ENCODE peak calls at places on chromosomes 12 and 14, in ten cellular contexts. M is tibial artery; R is brain microvascular endothelial cell; K is substantia nigra; D is left ventricle myocardium inferior; P is GM23338; F is CD4-positive, alpha-beta T cell; T is right atrium auricular region; O is right cardiac atrium; Y is fibroblast of lung. X is an unnamed sample.

GRCh38 chr12:120010661-120011230 is 21.7 kb downstream of the BICDL1 start:
- DNase-seq in D (no peak), T (no peak), O (no peak), M (no peak), R (no peak), P (no peak), Y (no peak), F (no peak), K (no peak), X (no peak)

GRCh38 chr14:51458563-51458955 is 193.2 kb upstream of the FRMD6 start:
- DNase-seq in O (no peak), P (no peak), Y (peak; percentile 98), D (no peak), K (no peak), T (no peak), R (peak; percentile 89), M (no peak), F (no peak), X (no peak)

GRCh38 chr14:92105845-92106094 is 612 bp downstream of the ATXN3 start:
- DNase-seq in D (peak; percentile 63), R (peak; percentile 33), K (peak; percentile 22), T (peak; percentile 75), M (peak; percentile 74), Y (peak; percentile 55), O (peak; percentile 84), F (no peak), P (no peak), X (no peak)

GRCh38 chr14:85415015-85415712 is 114.8 kb upstream of the FLRT2 start:
- DNase-seq in P (peak; percentile 61), R (peak; percentile 98), D (peak; percentile 15), T (peak; percentile 75), K (no peak), Y (peak; percentile 96), O (peak; percentile 38), M (peak; percentile 38), F (no peak), X (no peak)

GRCh38 chr14:51859136-51859535 is 1.3 kb upstream of the GNG2 start:
- DNase-seq in O (no peak), F (no peak), D (no peak), R (no peak), K (no peak), Y (peak; percentile 39), M (no peak), T (no peak), P (no peak), X (no peak)

GRCh38 chr12:120686151-120686689 is 729 bp upstream of the MLEC start:
- DNase-seq in T (peak; percentile 98), O (peak; percentile 99), D (peak; percentile 98), M (peak; percentile 97), K (peak; percentile 99), F (peak; percentile 92), P (peak; percentile 100), R (peak; percentile 95), Y (peak; percentile 95), X (peak; percentile 98)

GRCh38 chr12:100591979-100592378 is 18.5 kb downstream of the GAS2L3 start:
- DNase-seq in O (no peak), R (no peak), F (no peak), M (no peak), D (no peak), P (no peak), Y (no peak), K (no peak), T (no peak), X (no peak)

GRCh38 chr12:6699989-6700645 is 498 bp downstream of the PIANP start:
- DNase-seq in T (no peak), D (no peak), M (no peak), R (no peak), O (no peak), F (no peak), K (no peak), P (peak; percentile 72), Y (no peak), X (no peak)

GRCh38 chr12:131694116-131694838 is 16.6 kb upstream of the SFSWAP start:
- DNase-seq in D (no peak), Y (no peak), F (no peak), M (no peak), R (no peak), T (no peak), K (no peak), P (no peak), O (no peak), X (peak; percentile 30)

GRCh38 chr12:52130695-52131094 is 51.2 kb downstream of the SMIM41 start:
- DNase-seq in O (no peak), F (no peak), P (peak; percentile 46), R (no peak), M (no peak), D (peak; percentile 13), T (no peak), Y (no peak), K (no peak), X (no peak)

GRCh38 chr12:125143491-125143890 is 78.3 kb downstream of the AACS start:
- DNase-seq in D (peak; percentile 78), M (no peak), R (peak; percentile 21), O (peak; percentile 84), Y (peak; percentile 24), P (no peak), K (no peak), T (peak; percentile 64), F (no peak), X (no peak)

GRCh38 chr12:127150028-127150427 is 1116.9 kb upstream of the TMEM132C start:
- DNase-seq in P (no peak), K (no peak), D (no peak), F (no peak), O (no peak), Y (no peak), T (no peak), M (no peak), R (no peak), X (no peak)

GRCh38 chr12:224330-224729 is 10.4 kb upstream of the SLC6A12 start:
- DNase-seq in O (no peak), P (no peak), Y (no peak), K (no peak), F (no peak), M (peak; percentile 11), T (no peak), R (no peak), D (no peak), X (no peak)

GRCh38 chr12:114913871-114914801 is 230.2 kb upstream of the TBX3 start:
- DNase-seq in D (no peak), M (no peak), F (no peak), R (no peak), T (no peak), K (no peak), O (no peak), Y (peak; percentile 63), P (no peak), X (no peak)

DNA sequence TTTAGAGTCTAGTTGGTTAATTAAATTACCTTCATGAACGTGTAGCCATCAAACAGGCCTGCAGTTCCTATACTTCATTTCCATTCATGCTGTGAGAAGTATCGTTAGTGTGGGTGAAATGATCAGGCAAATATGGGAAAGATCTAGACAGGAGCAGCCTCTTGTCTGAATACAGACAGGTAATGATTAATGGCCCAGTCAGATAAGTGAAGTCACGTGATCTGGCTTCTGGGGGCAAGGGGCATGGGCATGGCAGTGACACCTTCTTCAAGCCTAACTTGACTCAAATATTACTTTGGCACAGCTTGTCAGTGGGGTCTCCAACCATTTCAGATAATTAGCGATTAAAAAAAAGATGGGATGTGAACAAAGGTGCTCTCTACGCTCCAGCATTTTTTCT is 17.9 kb downstream of the GUCY2C start:
- DNase-seq in O (no peak), D (no peak), Y (no peak), F (no peak), K (no peak), T (no peak), M (no peak), P (no peak), R (no peak), X (no peak)
- H3K27ac ChIP-seq in O (no peak overlapping the region), D (no peak overlapping the region), Y (no peak overlapping the region), F (no peak overlapping the region), K (no peak overlapping the region), T (no peak overlapping the region), M (no peak overlapping the region), P (no peak overlapping the region), R (no peak overlapping the region), X (no peak overlapping the region)

GRCh38 chr12:93570552-93571359 is 1.7 kb upstream of the SOCS2 start:
- DNase-seq in D (peak; percentile 95), F (peak; percentile 65), P (peak; percentile 97), Y (peak; percentile 92), K (peak; percentile 88), O (peak; percentile 98), T (peak; percentile 97), R (peak; percentile 91), M (peak; percentile 91), X (peak; percentile 95)

GRCh38 chr12:93569656-93570551 is 2.6 kb upstream of the SOCS2 start:
- DNase-seq in O (peak; percentile 94), D (peak; percentile 89), F (peak; percentile 49), M (peak; percentile 78), T (peak; percentile 87), K (peak; percentile 72), P (peak; percentile 97), R (peak; percentile 79), Y (peak; percentile 76), X (peak; percentile 82)

GRCh38 chr12:93572712-93573551 is 457 bp downstream of the SOCS2 start:
- DNase-seq in F (peak; percentile 16), P (peak; percentile 79), M (peak; percentile 29), Y (peak; percentile 56), T (no peak), R (no peak), D (peak; percentile 32), O (peak; percentile 77), K (peak; percentile 3), X (peak; percentile 26)

GRCh38 chr12:93571854-93572711 is at the start of gene SOCS2:
- DNase-seq in Y (peak; percentile 39), M (peak; percentile 22), P (peak; percentile 77), T (no peak), D (peak; percentile 38), F (peak; percentile 10), K (no peak), R (no peak), O (peak; percentile 80), X (no peak)

GRCh38 chr12:93571360-93571853 is 1.1 kb upstream of the SOCS2 start:
- DNase-seq in K (peak; percentile 30), D (peak; percentile 78), Y (peak; percentile 51), F (peak; percentile 44), O (peak; percentile 92), M (peak; percentile 45), T (peak; percentile 75), R (peak; percentile 42), P (peak; percentile 85), X (no peak)
- H3K27ac ChIP-seq in K (peak overlapping the region; percentile 35), D (peak overlapping the region; percentile 97), Y (peak overlapping the region; percentile 78), F (peak overlapping the region; percentile 67), O (peak overlapping the region; percentile 93), M (peak overlapping the region; percentile 86), T (peak overlapping the region; percentile 88), R (peak overlapping the region; percentile 60), P (peak overlapping the region; percentile 76), X (peak overlapping the region; percentile 58)

DNA sequence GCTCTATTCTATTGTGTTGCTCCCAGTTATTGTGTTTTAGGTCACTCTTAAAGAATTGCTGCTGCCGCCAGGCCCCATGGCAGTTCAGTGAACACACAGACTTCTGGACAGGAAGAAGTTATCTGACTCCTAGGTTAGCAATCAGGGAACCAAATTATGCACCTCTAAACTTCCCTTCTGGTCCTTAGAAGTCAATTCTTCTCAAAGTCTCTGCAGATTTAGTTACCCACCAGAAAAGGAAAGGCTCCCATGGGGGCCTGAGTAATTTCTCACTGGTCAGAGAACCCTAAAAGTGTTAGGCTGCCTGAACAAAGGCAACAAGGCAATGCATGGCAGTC is 10.0 kb downstream of the EMP1 start:
- DNase-seq in Y (no peak), T (no peak), D (no peak), F (no peak), P (no peak), M (no peak), R (no peak), K (no peak), O (no peak), X (no peak)
- H3K27ac ChIP-seq in Y (peak overlapping the region; percentile 89), T (peak overlapping the region; percentile 16), D (peak overlapping the region; percentile 64), F (no peak overlapping the region), P (no peak overlapping the region), M (no peak overlapping the region), R (peak overlapping the region; percentile 83), K (no peak overlapping the region), O (no peak overlapping the region), X (no peak overlapping the region)

GRCh38 chr12:103588680-103589079 is 1.6 kb downstream of the STAB2 start:
- DNase-seq in D (no peak), K (no peak), T (no peak), M (no peak), P (no peak), R (no peak), Y (no peak), O (no peak), F (no peak), X (no peak)
- H3K27ac ChIP-seq in D (no peak overlapping the region), K (no peak overlapping the region), T (no peak overlapping the region), M (no peak overlapping the region), P (no peak overlapping the region), R (no peak overlapping the region), Y (no peak overlapping the region), O (no peak overlapping the region), F (no peak overlapping the region), X (no peak overlapping the region)